ENCODE peak calls at places on chromosomes 5 and 9, in seven cellular contexts. One of them, this sample, is unnamed.

GRCh38 chr5:143024227-143024920 is 254.2 kb downstream of the ARHGAP26 start:
- DNase-seq in CD8-positive, alpha-beta memory T cell: no peak
- DNase-seq in transverse colon: no peak
- DNase-seq in CD4-positive, CD25-positive, alpha-beta regulatory T cell: no peak
- DNase-seq in right atrium auricular region: no peak
- DNase-seq in neural progenitor cell: no peak
- DNase-seq in GM23248: no peak
- DNase-seq in this sample: no peak

GRCh38 chr5:75611324-75612210 is at the start of gene ANKDD1B:
- DNase-seq in GM23248: peak; percentile 59
- DNase-seq in neural progenitor cell: peak; percentile 65
- DNase-seq in CD4-positive, CD25-positive, alpha-beta regulatory T cell: peak; percentile 8
- DNase-seq in transverse colon: peak; percentile 34
- DNase-seq in CD8-positive, alpha-beta memory T cell: no peak
- DNase-seq in right atrium auricular region: no peak
- DNase-seq in this sample: no peak

GRCh38 chr5:151950681-151951080 is 26.0 kb upstream of the GLRA1 start:
- DNase-seq in right atrium auricular region: no peak
- DNase-seq in transverse colon: no peak
- DNase-seq in GM23248: no peak
- DNase-seq in CD4-positive, CD25-positive, alpha-beta regulatory T cell: no peak
- DNase-seq in CD8-positive, alpha-beta memory T cell: no peak
- DNase-seq in neural progenitor cell: no peak
- DNase-seq in this sample: no peak

GRCh38 chr5:149667084-149667826 is 62.9 kb upstream of the PPARGC1B start:
- DNase-seq in CD8-positive, alpha-beta memory T cell: no peak
- DNase-seq in CD4-positive, CD25-positive, alpha-beta regulatory T cell: peak; percentile 45
- DNase-seq in GM23248: peak; percentile 27
- DNase-seq in neural progenitor cell: peak; percentile 55
- DNase-seq in right atrium auricular region: no peak
- DNase-seq in transverse colon: peak; percentile 42
- DNase-seq in this sample: no peak

GRCh38 chr9:112203536-112203935 is 28.4 kb upstream of the SUSD1 start:
- DNase-seq in neural progenitor cell: no peak
- DNase-seq in transverse colon: no peak
- DNase-seq in GM23248: peak; percentile 66
- DNase-seq in right atrium auricular region: no peak
- DNase-seq in CD8-positive, alpha-beta memory T cell: no peak
- DNase-seq in CD4-positive, CD25-positive, alpha-beta regulatory T cell: no peak
- DNase-seq in this sample: no peak

GRCh38 chr5:176132471-176133288 is 105.5 kb upstream of the SIMC1 start:
- DNase-seq in right atrium auricular region: no peak
- DNase-seq in transverse colon: no peak
- DNase-seq in CD4-positive, CD25-positive, alpha-beta regulatory T cell: no peak
- DNase-seq in CD8-positive, alpha-beta memory T cell: no peak
- DNase-seq in neural progenitor cell: no peak
- DNase-seq in GM23248: no peak
- DNase-seq in this sample: no peak

GRCh38 chr5:83472508-83473343 is 1.2 kb downstream of the VCAN start:
- DNase-seq in CD8-positive, alpha-beta memory T cell: no peak
- DNase-seq in CD4-positive, CD25-positive, alpha-beta regulatory T cell: peak; percentile 23
- DNase-seq in neural progenitor cell: peak; percentile 70
- DNase-seq in right atrium auricular region: peak; percentile 79
- DNase-seq in GM23248: peak; percentile 91
- DNase-seq in transverse colon: peak; percentile 16
- DNase-seq in this sample: no peak

GRCh38 chr9:123725389-123725788 is 204.5 kb downstream of the DENND1A start:
- DNase-seq in right atrium auricular region: no peak
- DNase-seq in CD4-positive, CD25-positive, alpha-beta regulatory T cell: no peak
- DNase-seq in transverse colon: no peak
- DNase-seq in CD8-positive, alpha-beta memory T cell: no peak
- DNase-seq in GM23248: peak; percentile 47
- DNase-seq in neural progenitor cell: peak; percentile 76
- DNase-seq in this sample: no peak

GRCh38 chr9:116070256-116070914 is 83.2 kb upstream of the PAPPA start:
- DNase-seq in right atrium auricular region: no peak
- DNase-seq in CD4-positive, CD25-positive, alpha-beta regulatory T cell: no peak
- DNase-seq in transverse colon: no peak
- DNase-seq in CD8-positive, alpha-beta memory T cell: no peak
- DNase-seq in GM23248: peak; percentile 83
- DNase-seq in neural progenitor cell: no peak
- DNase-seq in this sample: no peak

GRCh38 chr9:35723908-35724307 is 8.1 kb downstream of the TLN1 start:
- DNase-seq in transverse colon: no peak
- DNase-seq in CD4-positive, CD25-positive, alpha-beta regulatory T cell: no peak
- DNase-seq in neural progenitor cell: no peak
- DNase-seq in GM23248: no peak
- DNase-seq in CD8-positive, alpha-beta memory T cell: no peak
- DNase-seq in right atrium auricular region: no peak
- DNase-seq in this sample: no peak

GRCh38 chr9:109737295-109737694 is 42.7 kb upstream of the PALM2AKAP2 start:
- DNase-seq in GM23248: no peak
- DNase-seq in neural progenitor cell: no peak
- DNase-seq in right atrium auricular region: no peak
- DNase-seq in CD4-positive, CD25-positive, alpha-beta regulatory T cell: no peak
- DNase-seq in transverse colon: no peak
- DNase-seq in CD8-positive, alpha-beta memory T cell: no peak
- DNase-seq in this sample: no peak

GRCh38 chr9:27599102-27599501 is 25.8 kb upstream of the C9orf72 start:
- DNase-seq in CD8-positive, alpha-beta memory T cell: no peak
- DNase-seq in transverse colon: no peak
- DNase-seq in neural progenitor cell: no peak
- DNase-seq in right atrium auricular region: no peak
- DNase-seq in CD4-positive, CD25-positive, alpha-beta regulatory T cell: no peak
- DNase-seq in GM23248: no peak
- DNase-seq in this sample: no peak

GRCh38 chr9:81372628-81373191 is 316.6 kb downstream of the TLE1 start:
- DNase-seq in CD4-positive, CD25-positive, alpha-beta regulatory T cell: no peak
- DNase-seq in transverse colon: no peak
- DNase-seq in neural progenitor cell: peak; percentile 35
- DNase-seq in CD8-positive, alpha-beta memory T cell: no peak
- DNase-seq in GM23248: no peak
- DNase-seq in right atrium auricular region: no peak
- DNase-seq in this sample: no peak

GRCh38 chr9:91867740-91868139 is 82.3 kb downstream of the ROR2 start:
- DNase-seq in CD4-positive, CD25-positive, alpha-beta regulatory T cell: no peak
- DNase-seq in transverse colon: no peak
- DNase-seq in GM23248: peak; percentile 53
- DNase-seq in right atrium auricular region: no peak
- DNase-seq in neural progenitor cell: no peak
- DNase-seq in CD8-positive, alpha-beta memory T cell: no peak
- DNase-seq in this sample: no peak

GRCh38 chr9:91863469-91863868 is 86.6 kb downstream of the ROR2 start:
- DNase-seq in CD4-positive, CD25-positive, alpha-beta regulatory T cell: no peak
- DNase-seq in neural progenitor cell: no peak
- DNase-seq in right atrium auricular region: no peak
- DNase-seq in CD8-positive, alpha-beta memory T cell: no peak
- DNase-seq in GM23248: no peak
- DNase-seq in transverse colon: no peak
- DNase-seq in this sample: no peak

GRCh38 chr9:91865041-91865440 is 85.0 kb downstream of the ROR2 start:
- DNase-seq in GM23248: peak; percentile 10
- DNase-seq in neural progenitor cell: peak; percentile 81
- DNase-seq in CD4-positive, CD25-positive, alpha-beta regulatory T cell: no peak
- DNase-seq in right atrium auricular region: no peak
- DNase-seq in CD8-positive, alpha-beta memory T cell: no peak
- DNase-seq in transverse colon: no peak
- DNase-seq in this sample: no peak

GRCh38 chr9:91858670-91859030 is 91.4 kb downstream of the ROR2 start:
- DNase-seq in right atrium auricular region: no peak
- DNase-seq in CD4-positive, CD25-positive, alpha-beta regulatory T cell: no peak
- DNase-seq in neural progenitor cell: no peak
- DNase-seq in GM23248: no peak
- DNase-seq in CD8-positive, alpha-beta memory T cell: no peak
- DNase-seq in transverse colon: no peak
- DNase-seq in this sample: no peak

DNA sequence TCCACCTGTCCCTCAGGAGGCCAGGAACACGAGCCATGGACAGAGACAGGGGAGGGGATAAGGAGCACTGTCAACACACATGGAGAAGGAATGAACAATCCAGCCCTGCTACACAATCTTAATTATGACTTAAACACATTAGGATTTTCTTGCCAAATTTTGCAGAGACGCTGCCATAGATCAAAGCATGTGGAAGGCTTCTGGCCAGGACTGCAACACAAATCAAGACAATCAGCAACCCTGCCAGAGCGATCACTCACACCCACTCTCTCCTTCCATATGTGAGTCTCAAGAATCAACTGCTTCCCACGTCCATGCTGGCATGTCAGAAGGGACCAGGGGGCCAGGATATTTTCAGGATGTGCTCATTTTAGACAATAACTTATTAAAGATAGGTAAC is 85.7 kb downstream of the ROR2 start:
- DNase-seq in transverse colon: no peak
- DNase-seq in right atrium auricular region: no peak
- DNase-seq in GM23248: peak; percentile 16
- DNase-seq in CD8-positive, alpha-beta memory T cell: no peak
- DNase-seq in neural progenitor cell: no peak
- DNase-seq in CD4-positive, CD25-positive, alpha-beta regulatory T cell: no peak
- DNase-seq in this sample: no peak
- H3K27ac ChIP-seq in transverse colon: no peak overlapping the region
- H3K27ac ChIP-seq in right atrium auricular region: no peak overlapping the region
- H3K27ac ChIP-seq in GM23248: no peak overlapping the region
- H3K27ac ChIP-seq in CD8-positive, alpha-beta memory T cell: no peak overlapping the region
- H3K27ac ChIP-seq in neural progenitor cell: no peak overlapping the region
- H3K27ac ChIP-seq in CD4-positive, CD25-positive, alpha-beta regulatory T cell: no peak overlapping the region
- H3K27ac ChIP-seq in this sample: no peak overlapping the region

DNA sequence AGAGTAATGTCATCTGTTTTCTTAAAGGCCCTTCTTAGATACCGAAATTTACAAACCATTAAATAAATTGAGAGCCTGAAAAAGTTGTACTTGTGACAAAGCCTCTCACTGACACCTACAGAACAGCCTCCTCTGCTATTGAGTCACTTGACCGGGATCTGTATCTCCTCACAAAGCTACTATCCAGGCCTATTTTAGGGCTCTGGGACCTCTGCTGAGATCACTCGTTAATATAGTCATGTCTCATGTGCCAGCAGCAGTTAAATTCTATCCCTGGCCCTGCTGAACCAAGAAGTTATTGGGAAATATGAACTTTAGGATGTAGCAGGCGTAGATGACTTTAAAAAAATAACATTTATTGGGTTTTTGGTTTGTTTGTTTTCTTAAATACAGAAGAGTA is 31.1 kb downstream of the FBXO38 start:
- DNase-seq in GM23248: peak; percentile 14
- DNase-seq in CD4-positive, CD25-positive, alpha-beta regulatory T cell: no peak
- DNase-seq in CD8-positive, alpha-beta memory T cell: no peak
- DNase-seq in neural progenitor cell: no peak
- DNase-seq in transverse colon: no peak
- DNase-seq in right atrium auricular region: no peak
- DNase-seq in this sample: no peak
- H3K36me3 ChIP-seq in GM23248: peaks cover 89% of the 10 kb centered on the region
- H3K36me3 ChIP-seq in CD4-positive, CD25-positive, alpha-beta regulatory T cell: peaks cover 97% of the 10 kb centered on the region
- H3K36me3 ChIP-seq in CD8-positive, alpha-beta memory T cell: peaks cover 63% of the 10 kb centered on the region
- H3K36me3 ChIP-seq in neural progenitor cell: peaks cover 34% of the 10 kb centered on the region
- H3K36me3 ChIP-seq in transverse colon: no peaks in the 10 kb centered on the region
- H3K36me3 ChIP-seq in right atrium auricular region: peaks cover 82% of the 10 kb centered on the region
- H3K36me3 ChIP-seq in this sample: peaks cover 57% of the 10 kb centered on the region

GRCh38 chr9:133417541-133418461 is at the start of gene REXO4:
- DNase-seq in CD8-positive, alpha-beta memory T cell: peak; percentile 80
- DNase-seq in right atrium auricular region: peak; percentile 80
- DNase-seq in transverse colon: peak; percentile 90
- DNase-seq in CD4-positive, CD25-positive, alpha-beta regulatory T cell: peak; percentile 96
- DNase-seq in neural progenitor cell: peak; percentile 95
- DNase-seq in GM23248: peak; percentile 91
- DNase-seq in this sample: peak; percentile 84
- H3K4me3 ChIP-seq in CD8-positive, alpha-beta memory T cell: peak within 1 kb of the TSS; percentile 75
- H3K4me3 ChIP-seq in right atrium auricular region: peak within 1 kb of the TSS; percentile 89
- H3K4me3 ChIP-seq in transverse colon: peak within 1 kb of the TSS; percentile 99
- H3K4me3 ChIP-seq in CD4-positive, CD25-positive, alpha-beta regulatory T cell: peak within 1 kb of the TSS; percentile 91
- H3K4me3 ChIP-seq in neural progenitor cell: peak within 1 kb of the TSS; percentile 95
- H3K4me3 ChIP-seq in GM23248: peak within 1 kb of the TSS; percentile 87
- H3K4me3 ChIP-seq in this sample: peak within 1 kb of the TSS; percentile 93

GRCh38 chr9:133137451-133138231 is 16.6 kb upstream of the RALGDS start:
- DNase-seq in transverse colon: no peak
- DNase-seq in right atrium auricular region: no peak
- DNase-seq in neural progenitor cell: no peak
- DNase-seq in GM23248: no peak
- DNase-seq in CD8-positive, alpha-beta memory T cell: no peak
- DNase-seq in CD4-positive, CD25-positive, alpha-beta regulatory T cell: peak; percentile 77
- DNase-seq in this sample: no peak
- H3K27ac ChIP-seq in transverse colon: peak overlapping the region; percentile 95
- H3K27ac ChIP-seq in right atrium auricular region: peak overlapping the region; percentile 94
- H3K27ac ChIP-seq in neural progenitor cell: no peak overlapping the region
- H3K27ac ChIP-seq in GM23248: no peak overlapping the region
- H3K27ac ChIP-seq in CD8-positive, alpha-beta memory T cell: peak overlapping the region; percentile 65
- H3K27ac ChIP-seq in CD4-positive, CD25-positive, alpha-beta regulatory T cell: peak overlapping the region; percentile 56
- H3K27ac ChIP-seq in this sample: peak overlapping the region; percentile 56

GRCh38 chr5:154895606-154896561 is 37.5 kb downstream of the CNOT8 start:
- DNase-seq in right atrium auricular region: no peak
- DNase-seq in GM23248: no peak
- DNase-seq in CD8-positive, alpha-beta memory T cell: no peak
- DNase-seq in CD4-positive, CD25-positive, alpha-beta regulatory T cell: no peak
- DNase-seq in transverse colon: no peak
- DNase-seq in neural progenitor cell: no peak
- DNase-seq in this sample: no peak
- H3K36me3 ChIP-seq in right atrium auricular region: peaks cover 79% of the 10 kb centered on the region
- H3K36me3 ChIP-seq in GM23248: peaks cover 34% of the 10 kb centered on the region
- H3K36me3 ChIP-seq in CD8-positive, alpha-beta memory T cell: peaks cover 47% of the 10 kb centered on the region
- H3K36me3 ChIP-seq in CD4-positive, CD25-positive, alpha-beta regulatory T cell: peaks cover 80% of the 10 kb centered on the region
- H3K36me3 ChIP-seq in transverse colon: no peaks in the 10 kb centered on the region
- H3K36me3 ChIP-seq in neural progenitor cell: peaks cover 14% of the 10 kb centered on the region
- H3K36me3 ChIP-seq in this sample: peaks cover 55% of the 10 kb centered on the region

DNA sequence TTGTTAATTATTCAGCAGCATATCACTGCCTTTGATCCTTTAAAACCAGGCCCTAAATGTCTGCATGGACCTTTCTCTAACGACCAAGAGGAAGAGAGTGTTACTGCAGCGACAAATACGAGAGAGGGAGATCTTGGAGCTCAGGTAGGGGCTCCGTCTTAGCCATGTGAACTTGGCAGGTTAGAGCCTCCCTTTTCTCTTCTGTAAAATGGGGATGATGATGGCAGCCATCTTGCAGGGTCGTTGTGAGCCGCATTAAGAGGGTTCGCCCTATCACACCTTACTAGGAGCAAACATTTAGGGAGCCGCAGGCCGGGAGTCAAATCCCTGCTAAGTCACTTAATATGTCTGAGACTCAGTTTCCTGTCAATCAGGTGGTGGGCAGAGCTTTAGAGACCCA is 1.6 kb downstream of the ENG start:
- DNase-seq in CD8-positive, alpha-beta memory T cell: no peak
- DNase-seq in neural progenitor cell: no peak
- DNase-seq in GM23248: no peak
- DNase-seq in CD4-positive, CD25-positive, alpha-beta regulatory T cell: no peak
- DNase-seq in right atrium auricular region: no peak
- DNase-seq in transverse colon: no peak
- DNase-seq in this sample: no peak
- H3K4me3 ChIP-seq in CD8-positive, alpha-beta memory T cell: no peak overlapping the region
- H3K4me3 ChIP-seq in neural progenitor cell: no peak overlapping the region
- H3K4me3 ChIP-seq in GM23248: peak overlapping the region; percentile 95
- H3K4me3 ChIP-seq in CD4-positive, CD25-positive, alpha-beta regulatory T cell: no peak overlapping the region
- H3K4me3 ChIP-seq in right atrium auricular region: peak overlapping the region; percentile 66
- H3K4me3 ChIP-seq in transverse colon: peak overlapping the region; percentile 54
- H3K4me3 ChIP-seq in this sample: no peak overlapping the region